ENCODE peak calls at places on chromosomes 12 and 14, in ten cellular contexts. S, G, J, A, Z, N, Y, U, I and F are unnamed samples.

GRCh38 chr14:61388976-61389576 is 67.7 kb downstream of the PRKCH start:
- DNase-seq in S (no peak), G (no peak), J (no peak), A (peak; percentile 6), Z (no peak), N (no peak), Y (no peak), U (no peak), I (no peak), F (no peak)

GRCh38 chr14:101444116-101444515 is 117.2 kb upstream of the DIO3 start:
- DNase-seq in S (no peak), G (no peak), J (no peak), A (peak; percentile 73), Z (no peak), N (peak; percentile 65), Y (no peak), U (no peak), I (no peak), F (no peak)

GRCh38 chr12:104494137-104494815 is 37.5 kb downstream of the CHST11 start:
- DNase-seq in S (no peak), G (peak; percentile 47), J (peak; percentile 23), A (no peak), Z (no peak), N (no peak), Y (no peak), U (peak; percentile 69), I (no peak), F (no peak)

GRCh38 chr12:47954467-47955045 is 8.8 kb upstream of the TMEM106C start:
- DNase-seq in S (no peak), G (no peak), J (no peak), A (no peak), Z (no peak), N (no peak), Y (peak; percentile 77), U (no peak), I (peak; percentile 6), F (no peak)

GRCh38 chr12:13504074-13504473 is 307.5 kb downstream of the EMP1 start:
- DNase-seq in S (no peak), G (no peak), J (no peak), A (no peak), Z (no peak), N (no peak), Y (no peak), U (no peak), I (no peak), F (no peak)

GRCh38 chr12:66409195-66409871 is 107.0 kb downstream of the HELB start:
- DNase-seq in S (peak; percentile 21), G (no peak), J (peak; percentile 15), A (peak; percentile 59), Z (no peak), N (peak; percentile 80), Y (no peak), U (peak; percentile 46), I (no peak), F (peak; percentile 50)

GRCh38 chr12:47397664-47398281 is 308.1 kb downstream of the RPAP3 start:
- DNase-seq in S (peak; percentile 28), G (no peak), J (no peak), A (peak; percentile 95), Z (no peak), N (peak; percentile 76), Y (no peak), U (peak; percentile 50), I (no peak), F (no peak)

GRCh38 chr12:102080842-102081241 is 19.1 kb upstream of the WASHC3 start:
- DNase-seq in S (no peak), G (no peak), J (no peak), A (no peak), Z (no peak), N (no peak), Y (no peak), U (no peak), I (no peak), F (no peak)

GRCh38 chr12:1422604-1423315 is 171.6 kb downstream of the FBXL14 start:
- DNase-seq in S (no peak), G (no peak), J (no peak), A (no peak), Z (no peak), N (no peak), Y (no peak), U (no peak), I (no peak), F (no peak)

GRCh38 chr12:6613015-6613775 is 6.0 kb upstream of the CHD4 start:
- DNase-seq in S (peak; percentile 62), G (peak; percentile 86), J (peak; percentile 72), A (no peak), Z (peak; percentile 79), N (peak; percentile 72), Y (peak; percentile 86), U (peak; percentile 83), I (peak; percentile 94), F (peak; percentile 85)

GRCh38 chr12:30967026-30967425 is 40.5 kb downstream of the TSPAN11 start:
- DNase-seq in S (no peak), G (no peak), J (no peak), A (no peak), Z (no peak), N (no peak), Y (no peak), U (no peak), I (no peak), F (no peak)

GRCh38 chr12:40016960-40017359 is 88.9 kb downstream of the SLC2A13 start:
- DNase-seq in S (no peak), G (no peak), J (no peak), A (peak; percentile 74), Z (no peak), N (peak; percentile 89), Y (peak; percentile 26), U (no peak), I (no peak), F (no peak)

GRCh38 chr14:74950795-74951442 is 4.5 kb downstream of the PGF start:
- DNase-seq in S (no peak), G (no peak), J (peak; percentile 59), A (no peak), Z (peak; percentile 36), N (peak; percentile 48), Y (peak; percentile 49), U (no peak), I (no peak), F (no peak)

GRCh38 chr12:49783917-49784676 is 42.7 kb downstream of the TMBIM6 start:
- DNase-seq in S (peak; percentile 36), G (no peak), J (no peak), A (no peak), Z (no peak), N (peak; percentile 89), Y (no peak), U (no peak), I (no peak), F (no peak)

DNA sequence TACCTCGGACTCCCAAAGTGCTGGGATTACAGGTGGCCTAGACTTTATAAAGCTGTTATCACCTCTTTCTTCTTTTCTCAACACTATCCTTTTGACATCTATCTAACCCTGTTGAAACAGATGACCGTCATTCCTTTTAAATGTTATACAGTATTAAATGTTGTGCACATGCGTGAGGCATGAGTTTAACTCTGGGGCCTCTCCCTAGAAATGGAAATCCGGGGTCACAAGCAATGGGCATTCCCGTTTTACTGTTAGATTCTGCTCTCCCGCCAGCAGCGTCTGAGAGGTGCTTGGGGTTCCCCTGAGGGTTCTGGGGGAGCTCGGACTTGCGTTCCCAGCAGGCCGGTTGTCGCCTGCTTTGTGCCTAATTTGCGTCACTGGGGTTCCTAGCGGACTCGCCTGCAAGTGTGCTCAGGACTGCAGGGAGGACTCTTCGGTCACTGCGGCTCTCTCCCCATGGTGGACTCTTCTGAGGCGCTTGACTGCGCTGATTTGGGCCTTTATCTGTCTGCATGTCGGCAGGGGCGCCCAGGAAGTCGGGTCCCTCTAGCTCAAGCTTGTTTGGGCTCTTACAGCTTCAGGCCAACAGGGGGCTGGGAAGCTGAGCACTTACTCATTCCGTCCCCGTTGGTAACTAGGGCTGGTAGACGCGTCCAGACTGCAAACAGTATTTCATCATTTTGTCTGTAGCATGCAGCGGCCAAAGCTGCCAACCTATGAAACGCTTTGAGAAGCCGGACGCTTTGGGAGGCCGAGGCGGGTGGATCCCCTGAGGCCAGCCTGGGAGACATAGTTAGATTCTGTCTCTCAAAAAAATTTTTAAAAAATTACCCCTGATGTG is 1.2 kb upstream of the RAN start:
- DNase-seq in S (peak; percentile 47), G (peak; percentile 42), J (peak; percentile 70), A (peak; percentile 98), Z (peak; percentile 58), N (peak; percentile 83), Y (peak; percentile 60), U (peak; percentile 51), I (peak; percentile 83), F (peak; percentile 56)
- TF ChIP-seq CTCF in S (peak; percentile 15), G (peak; percentile 25), J (peak; percentile 53), A (peak; percentile 36), Z (peak; percentile 36), N (peak; percentile 54), Y (peak; percentile 40), U (no peak), I (no peak), F (peak; percentile 25)

DNA sequence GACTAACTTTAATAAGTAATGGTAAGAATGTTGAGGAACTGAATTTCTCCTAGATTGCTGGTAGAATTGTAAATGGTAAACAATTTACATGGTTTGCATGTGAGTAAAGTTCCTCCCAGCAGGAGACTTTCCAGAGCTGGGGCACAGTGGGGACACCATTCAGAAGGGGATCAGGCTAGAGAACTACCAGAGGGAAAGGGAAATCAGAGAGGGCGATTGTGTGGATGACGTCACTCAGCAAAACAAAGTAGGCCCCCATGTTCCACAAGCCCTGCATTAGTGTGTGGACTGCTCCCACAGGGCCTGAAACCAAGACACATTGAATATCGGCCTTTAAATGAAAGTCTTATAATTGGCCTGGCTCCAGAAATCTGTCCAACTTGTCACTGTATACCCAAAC is 9.5 kb downstream of the RNASE11 start:
- DNase-seq in S (no peak), G (no peak), J (no peak), A (no peak), Z (no peak), N (no peak), Y (no peak), U (no peak), I (no peak), F (no peak)
- H3K4me3 ChIP-seq in S (no peak overlapping the region), G (no peak overlapping the region), J (no peak overlapping the region), A (no peak overlapping the region), Z (no peak overlapping the region), N (no peak overlapping the region), Y (no peak overlapping the region), U (no peak overlapping the region), I (no peak overlapping the region), F (no peak overlapping the region)

DNA sequence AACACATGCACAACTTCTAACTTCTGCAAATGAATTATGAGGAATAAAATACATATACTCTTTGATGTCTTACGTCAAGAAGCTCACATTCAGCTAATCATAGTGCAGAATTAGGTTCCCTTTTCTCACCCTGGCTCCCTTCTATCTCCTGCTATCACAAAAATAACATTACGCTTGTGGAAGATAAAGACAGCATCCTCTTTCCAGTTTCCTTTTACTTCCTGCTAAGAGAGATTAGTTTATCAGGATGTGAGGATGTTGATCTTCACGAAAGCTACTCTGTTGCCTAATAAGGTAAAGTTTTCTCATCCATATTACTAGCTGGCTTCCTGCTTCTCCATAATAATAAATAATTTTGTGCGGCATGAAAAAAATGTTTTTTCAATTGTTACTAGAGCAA is 217.6 kb upstream of the DCN start:
- DNase-seq in S (no peak), G (no peak), J (no peak), A (no peak), Z (no peak), N (no peak), Y (no peak), U (no peak), I (no peak), F (no peak)
- TF ChIP-seq POLR2A in S (no peak), G (no peak), J (no peak), A (no peak), Z (no peak), N (no peak), Y (no peak), U (no peak), I (no peak), F (no peak)

GRCh38 chr12:78101946-78102635 is 271.4 kb downstream of the NAV3 start:
- DNase-seq in S (no peak), G (no peak), J (no peak), A (peak; percentile 32), Z (no peak), N (no peak), Y (no peak), U (no peak), I (no peak), F (no peak)
- TF ChIP-seq CTCF in S (no peak), G (no peak), J (no peak), A (no peak), Z (no peak), N (no peak), Y (no peak), U (no peak), I (no peak), F (no peak)